ENCODE peak calls at places on chromosomes 5 and 9, in seven cellular contexts. L is prostate gland, V is endodermal cell, W is fibroblast of mammary gland, F is lower lobe of right lung, Y is WTC11, Q is mucosa of descending colon. J is an unnamed sample.

GRCh38 chr5:120841830-120842229 is 377.7 kb downstream of the PRR16 start:
- DNase-seq in Y (no peak), Q (no peak), W (no peak), V (no peak), L (no peak), F (no peak), J (no peak)

GRCh38 chr9:131188986-131189385 is 63.6 kb downstream of the NUP214 start:
- DNase-seq in Y (no peak), F (no peak), W (no peak), Q (no peak), L (no peak), V (no peak), J (no peak)

GRCh38 chr5:160167623-160168165 is 48.4 kb upstream of the PWWP2A start:
- DNase-seq in V (no peak), L (no peak), Y (no peak), W (no peak), F (no peak), Q (no peak), J (no peak)

GRCh38 chr9:29830815-29831214 is 2257.5 kb upstream of the C9orf72 start:
- DNase-seq in F (no peak), V (peak; percentile 82), Y (peak; percentile 54), W (peak; percentile 9), L (no peak), Q (no peak), J (peak; percentile 51)

GRCh38 chr5:170262061-170262764 is 29.4 kb downstream of the C5orf58 start:
- DNase-seq in F (no peak), W (no peak), Y (no peak), L (no peak), Q (no peak), V (no peak), J (peak; percentile 20)

GRCh38 chr9:121860744-121861143 is 209.3 kb downstream of the DAB2IP start:
- DNase-seq in F (no peak), Q (no peak), L (no peak), V (no peak), Y (no peak), W (peak; percentile 89), J (no peak)

GRCh38 chr9:106701611-106702010 is 161.4 kb upstream of the ZNF462 start:
- DNase-seq in F (no peak), V (no peak), Y (no peak), Q (no peak), L (no peak), W (no peak), J (no peak)

GRCh38 chr9:13970426-13970825 is 343.5 kb downstream of the NFIB start:
- DNase-seq in V (no peak), F (no peak), Q (no peak), L (no peak), W (no peak), Y (no peak), J (no peak)

DNA sequence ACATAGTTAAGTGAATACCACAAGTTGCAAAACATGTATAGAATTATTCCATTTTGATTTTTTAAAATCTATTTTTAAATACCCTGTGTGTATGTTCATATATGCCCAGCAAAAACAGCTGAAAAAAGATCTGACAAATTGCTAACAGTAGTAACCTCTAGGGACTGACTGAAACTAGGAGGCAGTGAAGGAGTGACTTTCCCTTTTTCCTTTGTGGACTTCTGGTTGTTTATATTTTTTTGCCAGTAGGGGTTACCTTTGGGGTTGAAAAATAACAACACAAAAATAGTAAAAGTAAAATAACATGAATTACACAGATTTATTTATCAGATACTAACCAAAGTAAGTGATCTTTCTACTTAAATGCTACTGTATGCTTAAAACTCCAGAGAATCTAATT is 2.9 kb downstream of the MEGF9 start:
- DNase-seq in W (peak; percentile 19), L (no peak), Q (no peak), Y (no peak), F (no peak), V (no peak), J (no peak)
- TF ChIP-seq CTCF in W (peak; percentile 4), L (no peak), Q (no peak), Y (no peak), F (no peak), V (peak; percentile 41), J (no peak)

GRCh38 chr5:143106175-143106574 is 297.3 kb downstream of the NR3C1 start:
- DNase-seq in F (no peak), Q (no peak), Y (peak; percentile 35), V (no peak), W (peak; percentile 80), L (no peak), J (no peak)
- TF ChIP-seq CTCF in F (peak; percentile 33), Q (no peak), Y (no peak), V (peak; percentile 36), W (peak; percentile 34), L (no peak), J (no peak)

DNA sequence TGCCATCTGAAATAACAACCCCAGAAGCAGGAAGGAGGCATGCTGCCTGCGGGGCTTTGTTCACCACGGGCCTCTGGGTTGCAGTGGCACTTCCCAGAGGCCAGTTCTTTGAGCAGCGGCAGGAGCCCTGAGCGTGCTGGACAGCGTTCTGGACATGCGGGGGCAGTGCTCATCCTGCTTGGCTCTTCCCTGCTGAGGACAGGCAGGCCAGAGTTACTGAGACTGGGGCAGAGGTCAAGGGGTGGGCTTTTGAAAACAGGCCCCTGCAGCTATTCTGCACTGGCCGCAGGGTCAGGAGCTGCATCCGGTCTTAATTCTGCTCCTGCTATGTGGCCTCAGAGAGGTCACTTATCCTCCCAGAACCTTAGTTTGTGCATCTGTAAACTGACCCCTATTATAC is 258.6 kb downstream of the FSTL4 start:
- DNase-seq in L (no peak), Q (no peak), W (no peak), V (peak; percentile 54), F (no peak), Y (peak; percentile 28), J (no peak)
- TF ChIP-seq CTCF in L (no peak), Q (no peak), W (no peak), V (no peak), F (no peak), Y (no peak), J (no peak)

GRCh38 chr9:119611564-119611963 is 242.3 kb upstream of the BRINP1 start:
- DNase-seq in Y (no peak), Q (no peak), W (no peak), V (no peak), F (no peak), L (no peak), J (no peak)
- TF ChIP-seq CTCF in Y (no peak), Q (no peak), W (no peak), V (no peak), F (no peak), L (no peak), J (no peak)

DNA sequence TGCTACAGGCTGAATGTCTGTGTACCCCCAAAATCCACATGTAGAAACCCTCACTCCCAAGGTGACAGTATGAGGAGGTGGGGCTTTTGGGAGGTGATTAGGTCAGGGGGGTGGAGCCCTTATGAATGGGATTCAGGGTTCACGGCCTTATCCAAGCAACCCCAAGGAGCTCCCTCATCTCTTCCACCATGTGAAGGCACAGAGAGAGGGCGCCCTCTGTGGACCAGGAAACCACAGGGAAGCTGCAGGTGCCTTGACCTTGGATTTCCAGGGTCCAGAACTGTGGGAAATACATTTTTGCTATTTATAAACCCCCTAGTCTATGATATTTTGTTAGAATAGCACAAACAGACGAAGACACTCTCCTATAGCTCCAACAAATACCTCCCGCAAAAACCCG is 53.6 kb upstream of the IRX2 start:
- DNase-seq in W (no peak), V (peak; percentile 87), Q (no peak), Y (peak; percentile 75), L (no peak), F (peak; percentile 67), J (no peak)
- TF ChIP-seq CTCF in W (no peak), V (peak; percentile 78), Q (no peak), Y (peak; percentile 31), L (no peak), F (peak; percentile 37), J (no peak)